ENCODE peak calls at places on chromosomes 1 and 21, in nine cellular contexts. One of them, this sample, is unnamed.

GRCh38 chr1:201065686-201066085 is 42.2 kb upstream of the KIF21B start:
- DNase-seq in bronchial epithelial cell: no peak
- DNase-seq in breast epithelium: no peak
- DNase-seq in uterus: no peak
- DNase-seq in stomach: no peak
- DNase-seq in fibroblast of lung: no peak
- DNase-seq in body of pancreas: no peak
- DNase-seq in CD4-positive, alpha-beta T cell: no peak
- DNase-seq in tibial artery: no peak
- DNase-seq in this sample: no peak

GRCh38 chr1:198121058-198121829 is 35.6 kb upstream of the NEK7 start:
- DNase-seq in CD4-positive, alpha-beta T cell: no peak
- DNase-seq in body of pancreas: no peak
- DNase-seq in tibial artery: no peak
- DNase-seq in uterus: no peak
- DNase-seq in breast epithelium: no peak
- DNase-seq in stomach: no peak
- DNase-seq in fibroblast of lung: peak; percentile 75
- DNase-seq in bronchial epithelial cell: peak; percentile 96
- DNase-seq in this sample: no peak

GRCh38 chr1:105641407-105641806 is 1415.1 kb upstream of the PRMT6 start:
- DNase-seq in fibroblast of lung: no peak
- DNase-seq in bronchial epithelial cell: no peak
- DNase-seq in tibial artery: no peak
- DNase-seq in stomach: no peak
- DNase-seq in breast epithelium: no peak
- DNase-seq in body of pancreas: no peak
- DNase-seq in uterus: no peak
- DNase-seq in CD4-positive, alpha-beta T cell: no peak
- DNase-seq in this sample: no peak

GRCh38 chr1:192580351-192580962 is 4.9 kb downstream of the RGS1 start:
- DNase-seq in breast epithelium: no peak
- DNase-seq in fibroblast of lung: peak; percentile 85
- DNase-seq in uterus: no peak
- DNase-seq in CD4-positive, alpha-beta T cell: no peak
- DNase-seq in bronchial epithelial cell: peak; percentile 67
- DNase-seq in stomach: no peak
- DNase-seq in body of pancreas: peak; percentile 61
- DNase-seq in tibial artery: no peak
- DNase-seq in this sample: peak; percentile 8

GRCh38 chr1:53605181-53605580 is 133.8 kb downstream of the GLIS1 start:
- DNase-seq in tibial artery: peak; percentile 55
- DNase-seq in uterus: no peak
- DNase-seq in breast epithelium: no peak
- DNase-seq in stomach: no peak
- DNase-seq in CD4-positive, alpha-beta T cell: no peak
- DNase-seq in fibroblast of lung: no peak
- DNase-seq in bronchial epithelial cell: no peak
- DNase-seq in body of pancreas: no peak
- DNase-seq in this sample: no peak

GRCh38 chr1:11072216-11072917 is 12.5 kb upstream of the SRM start:
- DNase-seq in uterus: no peak
- DNase-seq in CD4-positive, alpha-beta T cell: no peak
- DNase-seq in tibial artery: no peak
- DNase-seq in bronchial epithelial cell: no peak
- DNase-seq in body of pancreas: peak; percentile 52
- DNase-seq in stomach: no peak
- DNase-seq in breast epithelium: no peak
- DNase-seq in fibroblast of lung: no peak
- DNase-seq in this sample: peak; percentile 59

GRCh38 chr1:173545688-173546087 is 57.2 kb downstream of the SLC9C2 start:
- DNase-seq in tibial artery: no peak
- DNase-seq in stomach: no peak
- DNase-seq in breast epithelium: no peak
- DNase-seq in fibroblast of lung: no peak
- DNase-seq in body of pancreas: no peak
- DNase-seq in uterus: no peak
- DNase-seq in bronchial epithelial cell: peak; percentile 11
- DNase-seq in CD4-positive, alpha-beta T cell: no peak
- DNase-seq in this sample: no peak

GRCh38 chr21:26448751-26449150 is 124.3 kb downstream of the CYYR1 start:
- DNase-seq in body of pancreas: no peak
- DNase-seq in tibial artery: no peak
- DNase-seq in fibroblast of lung: no peak
- DNase-seq in stomach: no peak
- DNase-seq in breast epithelium: no peak
- DNase-seq in CD4-positive, alpha-beta T cell: no peak
- DNase-seq in uterus: no peak
- DNase-seq in bronchial epithelial cell: peak; percentile 76
- DNase-seq in this sample: no peak

GRCh38 chr1:58592521-58593134 is 15.6 kb upstream of the TACSTD2 start:
- DNase-seq in CD4-positive, alpha-beta T cell: no peak
- DNase-seq in stomach: peak; percentile 77
- DNase-seq in breast epithelium: peak; percentile 81
- DNase-seq in uterus: peak; percentile 66
- DNase-seq in body of pancreas: peak; percentile 94
- DNase-seq in tibial artery: peak; percentile 90
- DNase-seq in bronchial epithelial cell: peak; percentile 97
- DNase-seq in fibroblast of lung: peak; percentile 89
- DNase-seq in this sample: no peak

GRCh38 chr1:212470059-212470458 is 37.3 kb downstream of the NENF start:
- DNase-seq in bronchial epithelial cell: peak; percentile 95
- DNase-seq in uterus: peak; percentile 90
- DNase-seq in stomach: peak; percentile 75
- DNase-seq in tibial artery: peak; percentile 97
- DNase-seq in fibroblast of lung: peak; percentile 97
- DNase-seq in CD4-positive, alpha-beta T cell: no peak
- DNase-seq in body of pancreas: peak; percentile 60
- DNase-seq in breast epithelium: peak; percentile 92
- DNase-seq in this sample: no peak

GRCh38 chr21:36705679-36706481 is 7.0 kb downstream of the SIM2 start:
- DNase-seq in stomach: no peak
- DNase-seq in fibroblast of lung: no peak
- DNase-seq in uterus: no peak
- DNase-seq in CD4-positive, alpha-beta T cell: no peak
- DNase-seq in bronchial epithelial cell: no peak
- DNase-seq in body of pancreas: no peak
- DNase-seq in tibial artery: no peak
- DNase-seq in breast epithelium: no peak
- DNase-seq in this sample: no peak

GRCh38 chr1:107430540-107431228 is 289.8 kb downstream of the NTNG1 start:
- DNase-seq in uterus: no peak
- DNase-seq in breast epithelium: no peak
- DNase-seq in CD4-positive, alpha-beta T cell: no peak
- DNase-seq in stomach: peak; percentile 35
- DNase-seq in fibroblast of lung: peak; percentile 46
- DNase-seq in bronchial epithelial cell: peak; percentile 61
- DNase-seq in tibial artery: no peak
- DNase-seq in body of pancreas: peak; percentile 61
- DNase-seq in this sample: peak; percentile 39

GRCh38 chr1:107434379-107434728 is 293.5 kb downstream of the NTNG1 start:
- DNase-seq in breast epithelium: no peak
- DNase-seq in fibroblast of lung: no peak
- DNase-seq in body of pancreas: no peak
- DNase-seq in bronchial epithelial cell: no peak
- DNase-seq in tibial artery: no peak
- DNase-seq in CD4-positive, alpha-beta T cell: no peak
- DNase-seq in stomach: no peak
- DNase-seq in uterus: no peak
- DNase-seq in this sample: no peak

GRCh38 chr1:107433068-107433467 is 292.2 kb downstream of the NTNG1 start:
- DNase-seq in bronchial epithelial cell: no peak
- DNase-seq in uterus: no peak
- DNase-seq in fibroblast of lung: no peak
- DNase-seq in breast epithelium: no peak
- DNase-seq in CD4-positive, alpha-beta T cell: no peak
- DNase-seq in stomach: no peak
- DNase-seq in tibial artery: no peak
- DNase-seq in body of pancreas: no peak
- DNase-seq in this sample: no peak

GRCh38 chr1:107432108-107432507 is 291.3 kb downstream of the NTNG1 start:
- DNase-seq in stomach: no peak
- DNase-seq in breast epithelium: no peak
- DNase-seq in body of pancreas: no peak
- DNase-seq in fibroblast of lung: peak; percentile 4
- DNase-seq in uterus: no peak
- DNase-seq in CD4-positive, alpha-beta T cell: no peak
- DNase-seq in bronchial epithelial cell: no peak
- DNase-seq in tibial artery: no peak
- DNase-seq in this sample: no peak

GRCh38 chr1:107433635-107434378 is 293.0 kb downstream of the NTNG1 start:
- DNase-seq in stomach: no peak
- DNase-seq in breast epithelium: no peak
- DNase-seq in fibroblast of lung: no peak
- DNase-seq in body of pancreas: no peak
- DNase-seq in tibial artery: no peak
- DNase-seq in CD4-positive, alpha-beta T cell: no peak
- DNase-seq in bronchial epithelial cell: no peak
- DNase-seq in uterus: no peak
- DNase-seq in this sample: no peak
- TF ChIP-seq CTCF in stomach: no peak
- TF ChIP-seq CTCF in breast epithelium: no peak
- TF ChIP-seq CTCF in fibroblast of lung: no peak
- TF ChIP-seq CTCF in body of pancreas: no peak
- TF ChIP-seq CTCF in tibial artery: no peak
- TF ChIP-seq CTCF in CD4-positive, alpha-beta T cell: no peak
- TF ChIP-seq CTCF in bronchial epithelial cell: no peak
- TF ChIP-seq CTCF in uterus: no peak
- TF ChIP-seq CTCF in this sample: no peak

DNA sequence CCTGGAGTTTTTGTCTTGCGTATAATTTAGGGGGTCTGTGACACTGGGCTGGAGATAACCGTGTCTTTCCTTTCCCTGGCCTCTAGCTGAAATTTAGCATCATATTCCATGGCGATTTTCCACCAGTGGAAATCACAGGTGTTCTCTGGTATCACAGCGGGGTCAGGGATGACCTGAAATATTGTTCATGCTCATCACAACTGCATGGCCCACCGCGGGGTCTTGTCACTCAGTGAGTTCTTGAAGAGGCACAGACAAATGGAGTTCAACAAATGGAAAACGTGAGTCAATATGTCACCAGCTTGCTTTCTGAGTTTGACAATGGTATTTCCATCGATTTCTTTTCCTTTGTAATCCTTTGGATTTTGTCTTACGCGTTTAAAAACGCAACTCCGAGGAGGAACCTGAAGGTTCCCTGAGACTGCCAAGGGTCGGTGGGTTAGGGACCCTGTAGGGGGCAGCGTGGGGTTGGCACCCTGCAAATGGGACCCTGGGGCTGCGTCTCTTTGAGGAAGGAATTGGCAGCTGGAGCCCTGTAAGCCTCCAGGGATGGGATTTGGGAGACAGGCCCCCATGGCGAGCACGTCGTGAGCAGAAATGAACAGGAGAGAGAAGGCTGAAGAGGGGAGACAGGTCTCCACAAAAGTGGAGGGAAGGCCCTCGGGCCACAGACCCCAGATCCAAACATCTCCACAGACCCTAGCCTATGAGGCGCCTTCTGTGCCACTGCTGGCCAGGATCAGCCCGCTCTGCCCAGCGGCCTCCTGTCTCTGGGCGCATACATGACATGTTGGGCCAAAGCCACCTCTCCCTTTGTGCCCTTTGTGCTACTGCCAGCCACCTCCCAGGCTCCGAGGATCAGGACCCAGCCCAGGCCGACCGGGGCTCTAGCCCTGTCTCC is 32.1 kb upstream of the RUNX3 start:
- DNase-seq in fibroblast of lung: no peak
- DNase-seq in body of pancreas: no peak
- DNase-seq in bronchial epithelial cell: no peak
- DNase-seq in tibial artery: no peak
- DNase-seq in CD4-positive, alpha-beta T cell: no peak
- DNase-seq in breast epithelium: no peak
- DNase-seq in uterus: no peak
- DNase-seq in stomach: no peak
- DNase-seq in this sample: no peak
- TF ChIP-seq CTCF in fibroblast of lung: no peak
- TF ChIP-seq CTCF in body of pancreas: no peak
- TF ChIP-seq CTCF in bronchial epithelial cell: no peak
- TF ChIP-seq CTCF in tibial artery: no peak
- TF ChIP-seq CTCF in CD4-positive, alpha-beta T cell: peak; percentile 25
- TF ChIP-seq CTCF in breast epithelium: no peak
- TF ChIP-seq CTCF in uterus: no peak
- TF ChIP-seq CTCF in stomach: no peak
- TF ChIP-seq CTCF in this sample: no peak

GRCh38 chr1:202349263-202349928 is 897 bp downstream of the PPP1R12B start:
- DNase-seq in fibroblast of lung: peak; percentile 75
- DNase-seq in CD4-positive, alpha-beta T cell: no peak
- DNase-seq in bronchial epithelial cell: peak; percentile 27
- DNase-seq in tibial artery: no peak
- DNase-seq in uterus: no peak
- DNase-seq in stomach: no peak
- DNase-seq in breast epithelium: no peak
- DNase-seq in body of pancreas: no peak
- DNase-seq in this sample: peak; percentile 17

GRCh38 chr1:202348509-202349262 is at the start of gene PPP1R12B:
- DNase-seq in body of pancreas: peak; percentile 99
- DNase-seq in fibroblast of lung: peak; percentile 99
- DNase-seq in CD4-positive, alpha-beta T cell: peak; percentile 93
- DNase-seq in breast epithelium: peak; percentile 99
- DNase-seq in stomach: peak; percentile 98
- DNase-seq in tibial artery: peak; percentile 99
- DNase-seq in uterus: peak; percentile 96
- DNase-seq in bronchial epithelial cell: peak; percentile 97
- DNase-seq in this sample: peak; percentile 90

GRCh38 chr1:202348005-202348508 is 442 bp upstream of the PPP1R12B start:
- DNase-seq in uterus: no peak
- DNase-seq in CD4-positive, alpha-beta T cell: no peak
- DNase-seq in stomach: no peak
- DNase-seq in bronchial epithelial cell: no peak
- DNase-seq in tibial artery: no peak
- DNase-seq in fibroblast of lung: no peak
- DNase-seq in body of pancreas: no peak
- DNase-seq in breast epithelium: no peak
- DNase-seq in this sample: no peak

GRCh38 chr1:202343652-202344349 is 2.1 kb upstream of the UBE2T start:
- DNase-seq in stomach: no peak
- DNase-seq in CD4-positive, alpha-beta T cell: no peak
- DNase-seq in fibroblast of lung: peak; percentile 61
- DNase-seq in body of pancreas: no peak
- DNase-seq in bronchial epithelial cell: peak; percentile 47
- DNase-seq in uterus: no peak
- DNase-seq in tibial artery: no peak
- DNase-seq in breast epithelium: no peak
- DNase-seq in this sample: no peak
- TF ChIP-seq CTCF in stomach: no peak
- TF ChIP-seq CTCF in CD4-positive, alpha-beta T cell: peak; percentile 84
- TF ChIP-seq CTCF in fibroblast of lung: peak; percentile 65
- TF ChIP-seq CTCF in body of pancreas: peak; percentile 73
- TF ChIP-seq CTCF in bronchial epithelial cell: peak; percentile 58
- TF ChIP-seq CTCF in uterus: peak; percentile 77
- TF ChIP-seq CTCF in tibial artery: peak; percentile 67
- TF ChIP-seq CTCF in breast epithelium: peak; percentile 89
- TF ChIP-seq CTCF in this sample: peak; percentile 26

GRCh38 chr1:33322870-33323585 is 2.1 kb upstream of the A3GALT2 start:
- DNase-seq in stomach: no peak
- DNase-seq in bronchial epithelial cell: no peak
- DNase-seq in breast epithelium: no peak
- DNase-seq in uterus: no peak
- DNase-seq in fibroblast of lung: no peak
- DNase-seq in tibial artery: peak; percentile 57
- DNase-seq in body of pancreas: no peak
- DNase-seq in CD4-positive, alpha-beta T cell: no peak
- DNase-seq in this sample: no peak
- TF ChIP-seq CTCF in stomach: no peak
- TF ChIP-seq CTCF in bronchial epithelial cell: no peak
- TF ChIP-seq CTCF in breast epithelium: no peak
- TF ChIP-seq CTCF in uterus: no peak
- TF ChIP-seq CTCF in fibroblast of lung: no peak
- TF ChIP-seq CTCF in tibial artery: no peak
- TF ChIP-seq CTCF in body of pancreas: no peak
- TF ChIP-seq CTCF in CD4-positive, alpha-beta T cell: no peak
- TF ChIP-seq CTCF in this sample: no peak

GRCh38 chr1:37940299-37940947 is 6.4 kb downstream of the INPP5B start:
- DNase-seq in body of pancreas: peak; percentile 34
- DNase-seq in bronchial epithelial cell: no peak
- DNase-seq in breast epithelium: no peak
- DNase-seq in uterus: no peak
- DNase-seq in fibroblast of lung: no peak
- DNase-seq in stomach: peak; percentile 69
- DNase-seq in tibial artery: no peak
- DNase-seq in CD4-positive, alpha-beta T cell: no peak
- DNase-seq in this sample: no peak
- TF ChIP-seq CTCF in body of pancreas: no peak
- TF ChIP-seq CTCF in bronchial epithelial cell: no peak
- TF ChIP-seq CTCF in breast epithelium: no peak
- TF ChIP-seq CTCF in uterus: no peak
- TF ChIP-seq CTCF in fibroblast of lung: no peak
- TF ChIP-seq CTCF in stomach: no peak
- TF ChIP-seq CTCF in tibial artery: no peak
- TF ChIP-seq CTCF in CD4-positive, alpha-beta T cell: no peak
- TF ChIP-seq CTCF in this sample: no peak

This sample was measured in GM20000.